ENCODE peak calls at places on chromosomes 5 and 9, in five cellular contexts. One of them, this sample, is unnamed.

GRCh38 chr9:93660647-93661046 is 84.3 kb downstream of the PHF2 start:
- DNase-seq in heart left ventricle: no peak
- DNase-seq in HL-60: no peak
- DNase-seq in endothelial cell of umbilical vein: no peak
- DNase-seq in GM23338: no peak
- DNase-seq in this sample: no peak

GRCh38 chr5:74332654-74333053 is 307.9 kb downstream of the ENC1 start:
- DNase-seq in heart left ventricle: no peak
- DNase-seq in HL-60: no peak
- DNase-seq in endothelial cell of umbilical vein: no peak
- DNase-seq in GM23338: no peak
- DNase-seq in this sample: no peak

GRCh38 chr5:120942551-120942950 is 478.5 kb downstream of the PRR16 start:
- DNase-seq in heart left ventricle: no peak
- DNase-seq in HL-60: no peak
- DNase-seq in endothelial cell of umbilical vein: no peak
- DNase-seq in GM23338: peak; percentile 60
- DNase-seq in this sample: no peak

GRCh38 chr5:80960531-80961375 is 590 bp downstream of the RASGRF2 start:
- DNase-seq in heart left ventricle: peak; percentile 53
- DNase-seq in HL-60: no peak
- DNase-seq in endothelial cell of umbilical vein: peak; percentile 25
- DNase-seq in GM23338: peak; percentile 58
- DNase-seq in this sample: peak; percentile 73

GRCh38 chr9:137611623-137612609 is 6.4 kb downstream of the ARRDC1 start:
- DNase-seq in heart left ventricle: no peak
- DNase-seq in HL-60: no peak
- DNase-seq in endothelial cell of umbilical vein: no peak
- DNase-seq in GM23338: no peak
- DNase-seq in this sample: peak; percentile 73

GRCh38 chr5:95332179-95332578 is 47.3 kb upstream of the MCTP1 start:
- DNase-seq in heart left ventricle: no peak
- DNase-seq in HL-60: no peak
- DNase-seq in endothelial cell of umbilical vein: no peak
- DNase-seq in GM23338: no peak
- DNase-seq in this sample: no peak

GRCh38 chr5:40716590-40716989 is 36.9 kb downstream of the PTGER4 start:
- DNase-seq in heart left ventricle: no peak
- DNase-seq in HL-60: no peak
- DNase-seq in endothelial cell of umbilical vein: no peak
- DNase-seq in GM23338: no peak
- DNase-seq in this sample: no peak

GRCh38 chr5:131064669-131065371 is 100.2 kb downstream of the HINT1 start:
- DNase-seq in heart left ventricle: no peak
- DNase-seq in HL-60: peak; percentile 7
- DNase-seq in endothelial cell of umbilical vein: no peak
- DNase-seq in GM23338: no peak
- DNase-seq in this sample: no peak

GRCh38 chr5:29016067-29016466 is 1977.7 kb upstream of the CDH9 start:
- DNase-seq in heart left ventricle: no peak
- DNase-seq in HL-60: no peak
- DNase-seq in endothelial cell of umbilical vein: no peak
- DNase-seq in GM23338: no peak
- DNase-seq in this sample: no peak

GRCh38 chr5:55694152-55694830 is 17.8 kb downstream of the SLC38A9 start:
- DNase-seq in heart left ventricle: no peak
- DNase-seq in HL-60: peak; percentile 1
- DNase-seq in endothelial cell of umbilical vein: peak; percentile 15
- DNase-seq in GM23338: peak; percentile 75
- DNase-seq in this sample: peak; percentile 46

GRCh38 chr9:83061036-83061435 is 1.9 kb downstream of the RASEF start:
- DNase-seq in heart left ventricle: no peak
- DNase-seq in HL-60: no peak
- DNase-seq in endothelial cell of umbilical vein: no peak
- DNase-seq in GM23338: no peak
- DNase-seq in this sample: no peak

GRCh38 chr9:83062011-83062652 is 810 bp downstream of the RASEF start:
- DNase-seq in heart left ventricle: no peak
- DNase-seq in HL-60: no peak
- DNase-seq in endothelial cell of umbilical vein: no peak
- DNase-seq in GM23338: peak; percentile 71
- DNase-seq in this sample: peak; percentile 72

GRCh38 chr9:83060557-83060956 is 2.4 kb downstream of the RASEF start:
- DNase-seq in heart left ventricle: no peak
- DNase-seq in HL-60: no peak
- DNase-seq in endothelial cell of umbilical vein: no peak
- DNase-seq in GM23338: no peak
- DNase-seq in this sample: no peak

GRCh38 chr9:83065233-83065632 is 2.3 kb upstream of the RASEF start:
- DNase-seq in heart left ventricle: no peak
- DNase-seq in HL-60: no peak
- DNase-seq in endothelial cell of umbilical vein: no peak
- DNase-seq in GM23338: no peak
- DNase-seq in this sample: no peak

DNA sequence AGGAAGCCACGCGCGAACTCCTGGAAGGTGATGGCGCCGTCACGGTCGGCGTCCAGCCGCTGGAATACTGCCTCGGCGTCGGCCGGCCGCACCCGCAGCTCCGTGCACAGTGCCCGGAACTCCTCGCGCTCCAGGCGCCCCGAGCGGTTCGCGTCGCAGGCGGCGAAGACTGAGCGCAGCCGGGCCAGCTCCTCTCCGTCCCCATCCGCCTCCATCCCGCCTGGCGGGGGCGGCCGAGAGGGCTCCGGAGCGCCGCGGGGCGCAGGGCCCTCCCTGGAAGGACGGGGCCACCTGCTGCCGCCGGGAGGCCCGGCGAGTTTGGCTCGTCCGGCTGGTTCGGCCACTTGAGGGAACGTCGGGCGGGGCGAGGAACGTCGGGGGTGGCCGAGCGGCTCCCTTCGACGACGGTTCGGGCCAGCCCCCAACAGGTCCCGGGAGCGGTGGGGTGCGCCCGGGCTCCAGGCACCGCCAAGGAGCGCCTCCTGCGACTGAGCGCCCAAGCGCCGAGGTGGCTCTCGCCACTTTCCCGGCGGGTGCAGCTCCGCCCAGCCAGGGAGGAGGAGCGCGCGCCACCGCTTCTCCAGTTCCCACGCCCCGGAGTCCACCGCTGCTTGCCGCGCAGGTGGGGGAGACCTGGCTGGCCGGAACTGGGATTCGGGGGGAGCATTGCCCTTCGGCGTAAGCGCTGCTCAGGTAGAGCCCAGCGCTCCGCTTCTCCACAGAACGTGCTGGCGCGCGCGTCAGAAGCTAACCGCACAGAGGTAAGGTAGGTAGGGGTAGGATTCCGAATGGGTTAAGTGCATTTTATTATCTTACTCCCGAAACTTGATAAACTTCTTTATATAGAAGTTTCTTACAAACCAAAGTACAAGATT is at the start of gene RASEF:
- DNase-seq in heart left ventricle: no peak
- DNase-seq in HL-60: no peak
- DNase-seq in endothelial cell of umbilical vein: no peak
- DNase-seq in GM23338: peak; percentile 88
- DNase-seq in this sample: peak; percentile 84
- H3K27me3 ChIP-seq in heart left ventricle: peaks cover 63% of the 10 kb centered on the region
- H3K27me3 ChIP-seq in HL-60: peaks cover 22% of the 10 kb centered on the region
- H3K27me3 ChIP-seq in endothelial cell of umbilical vein: peaks cover 35% of the 10 kb centered on the region
- H3K27me3 ChIP-seq in GM23338: peaks cover 45% of the 10 kb centered on the region
- H3K27me3 ChIP-seq in this sample: peaks cover 53% of the 10 kb centered on the region

DNA sequence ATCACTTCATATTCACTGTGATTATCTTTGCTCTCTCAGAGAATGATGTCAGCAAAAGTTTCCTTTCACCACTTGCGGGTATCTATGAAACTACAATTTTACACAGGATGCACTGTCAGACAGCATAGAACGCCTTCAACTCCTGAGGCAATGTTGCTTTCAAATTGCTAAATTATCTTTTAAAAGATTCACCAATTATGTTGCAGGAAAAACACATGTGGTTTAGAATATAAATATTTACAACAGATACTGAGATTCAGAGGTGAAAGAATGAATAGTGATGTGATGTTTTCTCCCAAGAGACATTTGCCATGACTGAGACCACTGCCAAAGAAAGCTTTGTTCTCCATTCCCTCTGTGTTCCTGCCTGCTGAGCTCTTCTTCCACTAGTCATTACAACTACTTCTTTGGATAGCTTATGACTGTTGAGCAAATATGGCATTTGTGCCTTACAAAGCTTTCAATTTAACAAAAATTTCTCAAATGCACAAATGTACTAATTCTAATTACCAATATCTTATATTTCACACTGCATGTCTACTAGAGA is 879.9 kb upstream of the DMAC1 start:
- DNase-seq in heart left ventricle: no peak
- DNase-seq in HL-60: no peak
- DNase-seq in endothelial cell of umbilical vein: no peak
- DNase-seq in GM23338: no peak
- DNase-seq in this sample: no peak
- H3K27me3 ChIP-seq in heart left ventricle: no peaks in the 10 kb centered on the region
- H3K27me3 ChIP-seq in HL-60: no peaks in the 10 kb centered on the region
- H3K27me3 ChIP-seq in endothelial cell of umbilical vein: no peaks in the 10 kb centered on the region
- H3K27me3 ChIP-seq in GM23338: no peaks in the 10 kb centered on the region
- H3K27me3 ChIP-seq in this sample: no peaks in the 10 kb centered on the region

GRCh38 chr5:146345578-146346366 is 7.1 kb downstream of the POU4F3 start:
- DNase-seq in heart left ventricle: no peak
- DNase-seq in HL-60: no peak
- DNase-seq in endothelial cell of umbilical vein: no peak
- DNase-seq in GM23338: peak; percentile 83
- DNase-seq in this sample: peak; percentile 81
- H3K27me3 ChIP-seq in heart left ventricle: peaks cover 78% of the 10 kb centered on the region
- H3K27me3 ChIP-seq in HL-60: peaks cover 78% of the 10 kb centered on the region
- H3K27me3 ChIP-seq in endothelial cell of umbilical vein: peaks cover 73% of the 10 kb centered on the region
- H3K27me3 ChIP-seq in GM23338: peaks cover 97% of the 10 kb centered on the region
- H3K27me3 ChIP-seq in this sample: peaks cover 81% of the 10 kb centered on the region

GRCh38 chr5:154475613-154476342 is 2.2 kb downstream of the HAND1 start:
- DNase-seq in heart left ventricle: peak; percentile 35
- DNase-seq in HL-60: no peak
- DNase-seq in endothelial cell of umbilical vein: no peak
- DNase-seq in GM23338: peak; percentile 62
- DNase-seq in this sample: peak; percentile 74
- H3K27me3 ChIP-seq in heart left ventricle: peaks cover 100% of the 10 kb centered on the region
- H3K27me3 ChIP-seq in HL-60: peaks cover 92% of the 10 kb centered on the region
- H3K27me3 ChIP-seq in endothelial cell of umbilical vein: peaks cover 98% of the 10 kb centered on the region
- H3K27me3 ChIP-seq in GM23338: peaks cover 100% of the 10 kb centered on the region
- H3K27me3 ChIP-seq in this sample: peaks cover 99% of the 10 kb centered on the region